ENCODE peak calls at places on chromosomes 5 and 9, in five cellular contexts. X, Q, W, S and J are unnamed samples.

GRCh38 chr5:143153332-143154119 is 250.0 kb downstream of the NR3C1 start:
- DNase-seq in X (no peak), Q (no peak), W (no peak), S (peak; percentile 66), J (no peak)

GRCh38 chr9:101711330-101711941 is 27.0 kb downstream of the GRIN3A start:
- DNase-seq in X (no peak), Q (no peak), W (no peak), S (no peak), J (peak; percentile 67)

GRCh38 chr9:96293481-96293880 is 8.5 kb downstream of the HSD17B3 start:
- DNase-seq in X (no peak), Q (no peak), W (no peak), S (peak; percentile 59), J (no peak)

GRCh38 chr9:129422843-129423700 is 197.8 kb downstream of the C9orf50 start:
- DNase-seq in X (no peak), Q (no peak), W (no peak), S (peak; percentile 45), J (peak; percentile 69)

GRCh38 chr5:135891804-135892203 is 3.8 kb downstream of the IL9 start:
- DNase-seq in X (no peak), Q (no peak), W (no peak), S (no peak), J (peak; percentile 29)

GRCh38 chr9:91659529-91660294 is 236.1 kb upstream of the NFIL3 start:
- DNase-seq in X (no peak), Q (no peak), W (no peak), S (peak; percentile 42), J (peak; percentile 46)

GRCh38 chr9:87891754-87892153 is 9.1 kb downstream of the SPATA31E1 start:
- DNase-seq in X (no peak), Q (no peak), W (no peak), S (peak; percentile 13), J (no peak)

GRCh38 chr9:86405926-86406325 is 51.7 kb upstream of the TUT7 start:
- DNase-seq in X (no peak), Q (peak; percentile 53), W (no peak), S (peak; percentile 90), J (no peak)

GRCh38 chr5:171845857-171846785 is 60.5 kb downstream of the SMIM23 start:
- DNase-seq in X (no peak), Q (no peak), W (no peak), S (peak; percentile 17), J (no peak)

GRCh38 chr9:84139296-84140100 is 158.9 kb downstream of the RMI1 start:
- DNase-seq in X (no peak), Q (peak; percentile 8), W (no peak), S (peak; percentile 84), J (no peak)

GRCh38 chr5:109922396-109922995 is 232.8 kb downstream of the MAN2A1 start:
- DNase-seq in X (no peak), Q (no peak), W (no peak), S (no peak), J (no peak)

GRCh38 chr9:127122176-127123151 is at the start of gene ANGPTL2:
- DNase-seq in X (no peak), Q (peak; percentile 86), W (no peak), S (peak; percentile 97), J (peak; percentile 82)

GRCh38 chr5:107542831-107543231 is 127.9 kb downstream of the EFNA5 start:
- DNase-seq in X (no peak), Q (no peak), W (no peak), S (peak; percentile 95), J (no peak)

GRCh38 chr9:17906204-17906840 is 327.5 kb downstream of the SH3GL2 start:
- DNase-seq in X (no peak), Q (peak; percentile 47), W (no peak), S (no peak), J (peak; percentile 31)

GRCh38 chr9:109561137-109561536 is 63.0 kb upstream of the PTPN3 start:
- DNase-seq in X (no peak), Q (no peak), W (no peak), S (no peak), J (no peak)

GRCh38 chr9:110123364-110124095 is 84.4 kb downstream of the C9orf152 start:
- DNase-seq in X (no peak), Q (no peak), W (no peak), S (no peak), J (no peak)

GRCh38 chr5:38540348-38540747 is 16.1 kb downstream of the LIFR start:
- DNase-seq in X (no peak), Q (peak; percentile 31), W (no peak), S (no peak), J (peak; percentile 47)

GRCh38 chr5:128596071-128596470 is 58.0 kb upstream of the FBN2 start:
- DNase-seq in X (no peak), Q (no peak), W (no peak), S (peak; percentile 62), J (no peak)

GRCh38 chr9:93304574-93305496 is 120.9 kb downstream of the WNK2 start:
- DNase-seq in X (no peak), Q (peak; percentile 14), W (no peak), S (peak; percentile 55), J (peak; percentile 73)

GRCh38 chr9:130284690-130285089 is 19.1 kb downstream of the HMCN2 start:
- DNase-seq in X (no peak), Q (no peak), W (no peak), S (no peak), J (no peak)

GRCh38 chr9:127368852-127369402 is 28.0 kb upstream of the SLC2A8 start:
- DNase-seq in X (no peak), Q (no peak), W (no peak), S (no peak), J (no peak)

GRCh38 chr5:56481147-56481997 is 248.2 kb upstream of the ANKRD55 start:
- DNase-seq in X (peak; percentile 39), Q (peak; percentile 66), W (no peak), S (peak; percentile 51), J (no peak)

GRCh38 chr5:56350595-56351170 is 117.6 kb upstream of the ANKRD55 start:
- DNase-seq in X (no peak), Q (no peak), W (no peak), S (peak; percentile 89), J (no peak)

GRCh38 chr9:37617837-37618236 is 25.4 kb upstream of the TOMM5 start:
- DNase-seq in X (no peak), Q (no peak), W (no peak), S (peak; percentile 10), J (no peak)

GRCh38 chr5:33526755-33527154 is 86.0 kb downstream of the TARS1 start:
- DNase-seq in X (no peak), Q (no peak), W (no peak), S (no peak), J (no peak)

GRCh38 chr5:16149621-16150020 is 30.0 kb downstream of the MARCHF11 start:
- DNase-seq in X (no peak), Q (no peak), W (no peak), S (no peak), J (no peak)

GRCh38 chr5:3140117-3140516 is 388.6 kb upstream of the IRX2 start:
- DNase-seq in X (no peak), Q (no peak), W (no peak), S (no peak), J (no peak)

GRCh38 chr9:111798786-111799185 is 4.0 kb upstream of the SHOC1 start:
- DNase-seq in X (no peak), Q (no peak), W (no peak), S (peak; percentile 64), J (no peak)